ENCODE peak calls at places on chromosomes 11 and 22, in seven cellular contexts. V, B, X, T, H, D and M are unnamed samples.

GRCh38 chr11:77086521-77087472 is 15.8 kb upstream of the OMP start:
- DNase-seq in H (peak; percentile 56), X (no peak), B (peak; percentile 60), T (no peak), V (no peak), D (no peak), M (no peak)

GRCh38 chr11:16111690-16112089 is 244.7 kb downstream of the SOX6 start:
- DNase-seq in H (no peak), X (no peak), D (no peak), T (no peak), B (no peak), V (no peak), M (no peak)

GRCh38 chr11:45468265-45468856 is 182.2 kb upstream of the SYT13 start:
- DNase-seq in X (no peak), B (no peak), V (no peak), H (no peak), T (peak; percentile 29), D (no peak), M (no peak)

GRCh38 chr11:69947772-69948255 is 128.6 kb upstream of the FGF3 start:
- DNase-seq in D (no peak), T (no peak), V (peak; percentile 4), B (no peak), H (no peak), X (peak; percentile 40), M (no peak)

GRCh38 chr11:70524096-70524922 is 126.0 kb downstream of the CTTN start:
- DNase-seq in T (peak; percentile 6), B (no peak), V (no peak), H (no peak), X (no peak), D (no peak), M (no peak)

GRCh38 chr11:34427171-34427805 is 11.4 kb upstream of the CAT start:
- DNase-seq in D (no peak), T (peak; percentile 81), B (no peak), H (no peak), V (no peak), X (peak; percentile 96), M (peak; percentile 63)

GRCh38 chr22:28027453-28028448 is 108.7 kb upstream of the PITPNB start:
- DNase-seq in X (no peak), D (no peak), V (no peak), H (no peak), T (no peak), B (peak; percentile 86), M (no peak)

GRCh38 chr11:133762538-133762937 is 82.8 kb downstream of the SPATA19 start:
- DNase-seq in B (no peak), X (no peak), V (no peak), T (no peak), D (no peak), H (no peak), M (no peak)

GRCh38 chr11:4093519-4094347 is 866 bp upstream of the RRM1 start:
- DNase-seq in D (no peak), B (no peak), H (no peak), V (no peak), T (no peak), X (no peak), M (peak; percentile 8)

GRCh38 chr11:4092031-4092430 is 2.6 kb upstream of the RRM1 start:
- DNase-seq in D (no peak), B (no peak), H (no peak), X (no peak), T (no peak), V (no peak), M (no peak)

GRCh38 chr11:4094348-4095291 is at the start of gene RRM1:
- DNase-seq in B (peak; percentile 98), T (peak; percentile 96), X (peak; percentile 66), V (peak; percentile 92), H (peak; percentile 91), D (peak; percentile 89), M (peak; percentile 93)

GRCh38 chr11:4098026-4098621 is 3.5 kb downstream of the RRM1 start:
- DNase-seq in D (no peak), T (no peak), B (no peak), H (no peak), X (no peak), V (no peak), M (no peak)

GRCh38 chr11:4095509-4096230 is 1.1 kb downstream of the RRM1 start:
- DNase-seq in T (peak; percentile 53), H (no peak), D (no peak), B (no peak), X (peak; percentile 63), V (no peak), M (peak; percentile 18)
- H3K27ac ChIP-seq in T (peak overlapping the region; percentile 33), H (peak overlapping the region; percentile 84), D (peak overlapping the region; percentile 69), B (peak overlapping the region; percentile 91), X (peak overlapping the region; percentile 66), V (no peak overlapping the region), M (peak overlapping the region; percentile 95)

DNA sequence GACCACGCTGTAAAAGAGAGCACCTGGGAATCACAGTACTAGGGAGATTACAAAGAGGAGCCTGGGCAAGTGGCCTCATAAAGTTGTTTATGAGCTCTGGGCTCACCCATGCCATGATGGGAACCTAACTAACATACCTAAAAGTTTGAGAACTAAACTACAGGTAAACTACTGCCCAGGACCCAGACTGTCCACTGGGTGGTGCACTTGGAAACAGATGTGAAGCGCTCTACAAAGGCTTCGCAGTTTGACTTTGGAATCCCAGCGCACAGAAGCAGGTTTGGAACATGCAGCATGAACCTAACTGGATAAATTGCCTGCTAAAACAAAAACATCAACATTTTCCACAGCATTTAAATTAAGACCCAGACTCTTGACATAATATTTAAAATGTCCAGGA is 418.6 kb downstream of the FAM181B start:
- DNase-seq in H (peak; percentile 35), B (peak; percentile 53), T (no peak), D (no peak), V (no peak), X (no peak), M (peak; percentile 6)
- TF ChIP-seq CTCF in H (peak; percentile 30), B (no peak), T (no peak), D (no peak), V (no peak), X (peak; percentile 61), M (no peak)

DNA sequence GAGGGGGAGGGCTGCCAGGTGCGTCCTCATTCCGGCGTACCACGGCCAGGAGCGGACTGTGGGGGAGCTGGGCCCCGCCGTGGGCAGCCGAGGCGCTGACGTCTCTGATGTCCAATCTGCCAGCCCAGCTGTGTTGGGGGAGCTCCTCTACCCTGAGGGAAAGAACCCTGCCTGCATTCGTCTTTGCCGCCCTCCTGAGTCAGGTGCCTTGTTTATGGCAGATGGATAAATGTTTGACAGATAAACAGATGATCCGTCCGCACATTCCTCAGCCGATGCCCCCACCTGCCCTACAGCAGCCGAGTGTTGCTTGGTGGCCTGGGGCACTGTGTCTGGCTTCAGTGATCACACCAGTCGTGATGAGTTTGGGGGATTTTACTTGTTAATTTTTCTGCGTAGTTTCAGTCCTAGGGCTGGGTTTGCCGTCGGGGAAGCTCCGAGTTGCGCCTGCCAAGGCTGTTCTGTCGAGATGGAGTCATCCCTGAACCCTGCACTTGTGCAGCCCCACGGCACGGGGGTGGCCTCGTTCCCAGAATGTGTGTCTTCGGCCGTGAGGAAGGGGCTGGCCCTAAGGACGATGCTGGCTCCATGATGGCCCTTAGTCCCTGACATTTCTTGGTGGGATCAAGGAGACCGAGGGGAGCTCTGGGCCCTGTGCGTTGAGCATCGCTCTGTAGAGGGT is 1083.9 kb downstream of the BRD1 start:
- DNase-seq in H (no peak), T (no peak), V (no peak), D (no peak), X (no peak), B (peak; percentile 54), M (no peak)
- H3K27ac ChIP-seq in H (no peak overlapping the region), T (no peak overlapping the region), V (no peak overlapping the region), D (no peak overlapping the region), X (no peak overlapping the region), B (no peak overlapping the region), M (no peak overlapping the region)

DNA sequence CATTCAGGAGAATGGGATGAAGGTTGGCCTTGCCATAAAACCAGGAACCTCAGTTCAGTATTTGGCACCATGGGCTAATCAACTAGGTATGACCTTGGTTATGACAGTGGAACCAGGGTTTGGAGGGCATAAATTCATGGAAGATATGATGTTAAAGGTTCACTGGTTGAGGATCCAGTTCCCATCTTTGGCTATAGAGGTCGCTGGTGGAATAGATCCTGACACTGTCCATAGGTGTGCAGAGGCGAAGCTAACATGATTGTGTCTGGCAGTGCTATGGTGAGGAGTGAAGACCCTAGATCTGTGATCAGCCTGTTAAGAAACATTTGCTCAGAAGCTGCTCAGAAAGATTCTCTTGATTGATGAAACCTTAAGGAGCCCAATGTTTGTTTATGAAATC is 5.7 kb downstream of the NF2 start:
- DNase-seq in D (no peak), V (no peak), X (no peak), H (no peak), T (no peak), B (no peak), M (no peak)
- TF ChIP-seq CTCF in D (no peak), V (no peak), X (peak; percentile 57), H (no peak), T (peak; percentile 52), B (no peak), M (no peak)

DNA sequence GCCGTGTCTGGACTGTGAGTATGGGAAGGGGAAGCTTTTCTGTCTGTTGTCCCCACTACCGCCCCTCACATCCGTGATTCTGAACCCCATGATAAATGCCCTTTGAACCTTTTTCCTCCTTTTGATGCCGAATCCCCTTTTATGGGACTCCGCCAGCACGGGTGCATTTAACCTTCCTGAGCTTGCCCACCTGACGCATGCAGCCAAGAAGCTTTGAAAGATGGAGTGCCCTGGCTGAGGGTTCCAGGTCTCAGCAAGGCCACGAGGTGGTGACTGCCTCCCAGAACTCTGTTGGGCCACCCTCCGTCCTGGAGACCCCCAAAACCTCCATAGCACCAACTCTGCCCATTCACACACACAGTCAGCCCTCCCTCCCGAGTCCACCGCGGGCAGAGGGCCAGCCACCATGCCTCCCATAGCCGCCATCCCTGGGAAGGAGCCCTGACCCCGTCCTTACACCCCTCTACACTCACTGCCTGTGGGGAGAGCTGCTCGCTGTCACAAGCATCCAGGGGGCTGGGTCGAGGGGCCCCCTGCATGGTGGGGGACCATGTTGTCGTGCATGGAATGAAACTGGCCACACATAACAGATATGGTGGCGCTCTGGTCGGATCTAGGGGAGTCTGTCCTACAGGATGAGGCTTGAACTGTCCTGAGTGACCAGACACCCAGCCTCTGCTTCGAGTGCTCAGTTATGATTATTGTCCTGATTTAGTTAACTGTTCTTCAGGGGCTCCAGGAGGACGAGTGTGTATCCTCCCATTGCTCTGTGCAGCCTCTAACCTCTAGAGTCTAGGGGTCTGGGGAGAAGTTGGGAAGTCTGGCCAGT is 822 bp upstream of the COMT start:
- DNase-seq in H (no peak), B (peak; percentile 65), D (no peak), T (no peak), X (no peak), V (no peak), M (no peak)
- H3K27ac ChIP-seq in H (peak overlapping the region; percentile 85), B (peak overlapping the region; percentile 91), D (peak overlapping the region; percentile 62), T (peak overlapping the region; percentile 97), X (peak overlapping the region; percentile 29), V (peak overlapping the region; percentile 85), M (peak overlapping the region; percentile 98)